ENCODE peak calls at places on chromosomes 7 and 10, in four cellular contexts. N is SK-N-SH, V is GM12878, X is HepG2. O is an unnamed sample.

GRCh38 chr7:35804571-35804970 is 3.7 kb downstream of the SEPTIN7 start:
- DNase-seq in N (no peak), V (no peak), X (no peak), O (no peak)

GRCh38 chr7:157932498-157933218 is 595.9 kb downstream of the DNAJB6 start:
- DNase-seq in N (no peak), V (no peak), X (peak), O (no peak)

GRCh38 chr7:124996778-124997177 is 67.2 kb upstream of the POT1 start:
- DNase-seq in N (no peak), V (no peak), X (peak), O (no peak)

GRCh38 chr7:142584765-142585164 is 164.5 kb upstream of the PRSS1 start:
- DNase-seq in N (no peak), V (no peak), X (no peak), O (no peak)

GRCh38 chr7:7736671-7737070 is 18.3 kb upstream of the RPA3 start:
- DNase-seq in N (no peak), V (no peak), X (no peak), O (no peak)

GRCh38 chr10:116536810-116537209 is 8.9 kb upstream of the PNLIP start:
- DNase-seq in N (no peak), V (no peak), X (no peak), O (no peak)

GRCh38 chr10:28993056-28993455 is 295.8 kb upstream of the LYZL1 start:
- DNase-seq in N (no peak), V (no peak), X (no peak), O (no peak)

GRCh38 chr10:87799860-87800259 is 18.2 kb downstream of the ATAD1 start:
- DNase-seq in N (no peak), V (no peak), X (no peak), O (no peak)

GRCh38 chr7:156650042-156650441 is 9.5 kb downstream of the RNF32 start:
- DNase-seq in N (peak), V (no peak), X (peak), O (peak)

GRCh38 chr10:48495282-48496045 is 109.4 kb downstream of the ARHGAP22 start:
- DNase-seq in N (no peak), V (no peak), X (no peak), O (no peak)

GRCh38 chr7:51369746-51370145 is 53.1 kb upstream of the COBL start:
- DNase-seq in N (no peak), V (no peak), X (no peak), O (no peak)

GRCh38 chr7:2022021-2022409 is 210.7 kb downstream of the MAD1L1 start:
- DNase-seq in N (no peak), V (no peak), X (no peak), O (no peak)

GRCh38 chr10:86007171-86007570 is 359.4 kb downstream of the GRID1 start:
- DNase-seq in N (no peak), V (no peak), X (no peak), O (no peak)

DNA sequence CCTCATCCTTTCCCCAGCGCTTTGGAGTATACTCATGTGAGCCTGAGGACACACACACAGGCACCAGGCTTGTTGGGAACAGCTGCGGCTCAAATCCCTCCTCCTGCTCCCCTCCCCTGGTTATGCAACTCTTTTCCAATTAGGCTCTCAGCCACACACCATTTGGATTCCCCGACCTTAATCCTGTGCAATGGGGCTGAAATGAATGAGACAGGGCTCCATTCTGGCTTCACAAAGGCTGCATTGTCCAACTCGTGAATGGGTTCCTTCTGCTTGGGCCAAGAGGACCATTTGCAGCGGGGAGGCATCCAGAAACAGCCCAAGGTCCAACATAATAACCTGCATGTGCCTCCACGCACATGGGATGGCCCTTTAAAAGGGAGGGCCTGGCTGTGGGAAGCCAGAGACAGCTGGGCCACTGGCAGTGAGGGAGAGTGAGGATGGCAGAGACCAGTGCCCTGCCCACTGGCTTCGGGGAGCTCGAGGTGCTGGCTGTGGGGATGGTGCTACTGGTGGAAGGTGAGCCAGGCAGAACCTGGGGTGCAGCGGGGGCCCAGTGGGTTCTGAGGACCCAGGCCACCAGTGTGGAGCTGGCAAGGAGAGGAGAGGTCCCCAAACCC is at the start of gene RGR:
- DNase-seq in N (no peak), V (no peak), X (peak), O (no peak)
- TF ChIP-seq NFIC in N (no peak), V (no peak), X (no peak), O (no peak)

GRCh38 chr10:21313691-21314090 is 211.8 kb downstream of the SKIDA1 start:
- DNase-seq in N (no peak), V (no peak), X (no peak), O (no peak)

GRCh38 chr10:21314234-21314633 is 211.2 kb downstream of the SKIDA1 start:
- DNase-seq in N (no peak), V (no peak), X (peak), O (no peak)

GRCh38 chr10:21317902-21318301 is 207.6 kb downstream of the SKIDA1 start:
- DNase-seq in N (no peak), V (no peak), X (no peak), O (no peak)

GRCh38 chr10:21314906-21315305 is 210.6 kb downstream of the SKIDA1 start:
- DNase-seq in N (no peak), V (no peak), X (no peak), O (no peak)

GRCh38 chr10:21315321-21316220 is 209.9 kb downstream of the SKIDA1 start:
- DNase-seq in N (peak), V (no peak), X (peak), O (no peak)
- TF ChIP-seq USF2 in N (no peak), V (no peak), X (no peak), O (no peak)

GRCh38 chr10:119395287-119396007 is 147.1 kb downstream of the RGS10 start:
- DNase-seq in N (no peak), V (no peak), X (no peak), O (no peak)
- TF ChIP-seq NFIC in N (no peak), V (no peak), X (no peak), O (no peak)

GRCh38 chr7:48088559-48089414 is at the start of gene UPP1:
- DNase-seq in N (peak), V (peak), X (peak), O (peak)
- TF ChIP-seq USF2 in N (peak), V (peak), X (peak), O (peak)

GRCh38 chr10:62266147-62266546 is 2.5 kb downstream of the RTKN2 start:
- DNase-seq in N (no peak), V (no peak), X (no peak), O (no peak)

GRCh38 chr10:62268027-62268398 is 631 bp downstream of the RTKN2 start:
- DNase-seq in N (peak), V (no peak), X (no peak), O (no peak)

GRCh38 chr10:62264126-62264525 is 4.5 kb downstream of the RTKN2 start:
- DNase-seq in N (no peak), V (no peak), X (no peak), O (no peak)

GRCh38 chr10:62266611-62267010 is 2.0 kb downstream of the RTKN2 start:
- DNase-seq in N (no peak), V (no peak), X (no peak), O (no peak)

GRCh38 chr10:62264702-62265436 is 3.8 kb downstream of the RTKN2 start:
- DNase-seq in N (peak), V (no peak), X (peak), O (peak)
- TF ChIP-seq NFIC in N (no peak), V (no peak), X (no peak), O (no peak)

DNA sequence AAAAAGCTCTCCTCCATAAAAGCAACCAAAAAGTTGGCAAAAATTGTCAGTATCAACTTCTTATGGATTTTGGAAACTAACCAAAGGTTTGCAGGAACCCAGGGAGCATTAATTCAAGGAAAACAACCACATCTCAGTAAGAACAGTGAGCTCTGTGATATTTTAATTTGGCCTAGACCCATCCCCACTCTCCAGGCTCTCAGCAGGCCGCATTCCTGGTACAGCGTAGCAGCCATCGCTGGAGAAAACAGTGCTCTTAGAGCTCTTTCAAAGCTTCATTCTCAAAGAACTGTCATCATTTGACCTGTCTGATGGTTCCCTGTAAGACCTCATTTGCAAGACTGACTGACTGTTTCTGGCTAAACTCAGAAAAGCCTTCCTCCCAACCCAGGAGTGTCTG is 81.9 kb downstream of the NUDCD3 start:
- DNase-seq in N (no peak), V (no peak), X (no peak), O (no peak)
- TF ChIP-seq USF2 in N (no peak), V (no peak), X (no peak), O (no peak)

GRCh38 chr7:108358553-108358952 is 97.7 kb downstream of the NRCAM start:
- DNase-seq in N (peak), V (no peak), X (peak), O (no peak)
- TF ChIP-seq NFIC in N (no peak), V (no peak), X (no peak), O (no peak)

DNA sequence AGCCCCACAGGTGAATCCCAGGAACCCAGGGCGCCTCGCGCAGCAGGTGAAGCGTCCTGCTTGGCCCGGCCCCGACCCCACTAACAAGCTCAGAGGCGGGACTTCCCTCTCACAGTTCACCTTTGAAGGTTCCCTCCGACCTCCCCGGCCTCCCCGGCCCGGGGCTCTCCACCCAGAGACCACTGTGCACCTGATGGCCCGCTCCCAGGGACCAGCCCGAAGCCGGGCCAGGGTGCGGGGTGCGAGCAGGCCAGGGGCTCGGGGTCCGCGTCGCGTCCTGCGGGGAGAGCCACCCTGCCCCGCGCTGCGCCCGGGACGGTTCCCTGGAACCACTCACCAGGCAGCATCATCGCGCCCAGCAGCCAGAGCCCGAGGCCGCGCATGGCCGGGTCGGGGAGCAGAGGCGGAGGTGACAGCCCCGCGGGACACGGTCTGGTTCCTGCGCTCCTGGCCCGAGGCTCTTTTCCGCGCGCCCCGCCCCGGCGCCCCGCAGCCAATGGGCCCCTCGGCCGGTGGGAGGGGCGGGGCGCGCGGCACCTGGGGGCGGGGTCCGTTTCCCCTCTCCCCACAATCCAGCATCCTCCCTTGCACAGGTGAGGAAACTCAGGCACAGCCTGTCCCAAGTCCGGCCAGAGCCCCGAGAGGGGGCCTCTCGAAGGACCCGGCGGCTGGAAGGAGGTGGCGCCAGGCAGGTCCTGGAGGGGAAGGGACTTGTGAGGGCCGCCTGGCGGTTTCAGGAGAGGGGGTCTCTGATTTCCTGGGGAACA is at the start of gene ADAM8:
- DNase-seq in N (peak), V (no peak), X (no peak), O (peak)
- TF ChIP-seq USF2 in N (no peak), V (no peak), X (no peak), O (no peak)

DNA sequence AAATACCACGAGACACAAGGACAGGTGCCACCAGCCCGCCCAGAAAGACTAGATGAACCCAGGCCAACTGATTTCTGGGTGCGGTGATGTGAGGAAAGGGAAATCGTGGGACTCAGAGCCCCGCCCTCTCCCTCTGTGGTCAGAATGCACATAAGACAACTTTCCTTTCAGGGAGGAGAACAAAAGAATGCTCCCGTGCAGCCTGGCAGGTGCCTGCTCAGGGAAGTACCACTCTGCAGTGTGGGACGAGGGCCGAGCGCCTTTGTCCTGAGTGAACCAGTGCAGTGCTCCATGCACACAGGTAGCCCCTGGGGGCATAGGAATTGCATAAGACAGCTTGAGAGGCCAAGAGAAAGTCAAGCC is 119.5 kb downstream of the ABLIM1 start:
- DNase-seq in N (no peak), V (no peak), X (no peak), O (no peak)
- TF ChIP-seq NFIC in N (no peak), V (no peak), X (no peak), O (no peak)

GRCh38 chr10:110076559-110077318 is 69.0 kb downstream of the ADD3 start:
- DNase-seq in N (no peak), V (peak), X (peak), O (peak)
- TF ChIP-seq USF2 in N (no peak), V (no peak), X (no peak), O (no peak)

O was measured in K562.